ENCODE peak calls at places on chromosome 18, in seven cellular contexts. T, L, M, J, P, A and Q are unnamed samples. For H3K4me1, the result is how much of the 10 kb centered on the place peaks cover.

GRCh38 chr18:686339-687111 is 25.9 kb downstream of the ENOSF1 start:
- DNase-seq in T (no peak), L (no peak), M (peak), J (no peak), P (no peak), A (no peak), Q (peak)

GRCh38 chr18:23283933-23284430 is 148.7 kb downstream of the CABLES1 start:
- DNase-seq in T (peak), L (no peak), M (peak), J (no peak), P (peak), A (no peak), Q (no peak)

GRCh38 chr18:23330423-23330822 is 122.7 kb upstream of the RIOK3 start:
- DNase-seq in T (no peak), L (no peak), M (no peak), J (no peak), P (no peak), A (no peak), Q (no peak)

GRCh38 chr18:8910843-8911242 is 191.7 kb upstream of the NDUFV2 start:
- DNase-seq in T (no peak), L (no peak), M (no peak), J (no peak), P (no peak), A (no peak), Q (no peak)

GRCh38 chr18:51527826-51528225 is 330.3 kb upstream of the MEX3C start:
- DNase-seq in T (no peak), L (no peak), M (no peak), J (no peak), P (no peak), A (no peak), Q (no peak)

GRCh38 chr18:31512203-31512764 is 14.3 kb downstream of the DSG2 start:
- DNase-seq in T (peak), L (no peak), M (peak), J (peak), P (peak), A (peak), Q (no peak)

GRCh38 chr18:67731853-67732252 is 215.3 kb upstream of the DSEL start:
- DNase-seq in T (no peak), L (no peak), M (peak), J (no peak), P (no peak), A (no peak), Q (no peak)

GRCh38 chr18:5732318-5732717 is 163.0 kb downstream of the TMEM200C start:
- DNase-seq in T (no peak), L (no peak), M (no peak), J (no peak), P (no peak), A (no peak), Q (no peak)

GRCh38 chr18:69365658-69366057 is 35.0 kb upstream of the DOK6 start:
- DNase-seq in T (no peak), L (no peak), M (no peak), J (no peak), P (no peak), A (no peak), Q (no peak)

GRCh38 chr18:51301376-51301775 is 103.9 kb upstream of the MEX3C start:
- DNase-seq in T (no peak), L (no peak), M (no peak), J (no peak), P (no peak), A (no peak), Q (no peak)

GRCh38 chr18:1499265-1499664 is 594.6 kb downstream of the ADCYAP1 start:
- DNase-seq in T (no peak), L (no peak), M (no peak), J (no peak), P (no peak), A (no peak), Q (no peak)

GRCh38 chr18:7300971-7301553 is 70.2 kb downstream of the LRRC30 start:
- DNase-seq in T (no peak), L (no peak), M (no peak), J (no peak), P (no peak), A (no peak), Q (no peak)

DNA sequence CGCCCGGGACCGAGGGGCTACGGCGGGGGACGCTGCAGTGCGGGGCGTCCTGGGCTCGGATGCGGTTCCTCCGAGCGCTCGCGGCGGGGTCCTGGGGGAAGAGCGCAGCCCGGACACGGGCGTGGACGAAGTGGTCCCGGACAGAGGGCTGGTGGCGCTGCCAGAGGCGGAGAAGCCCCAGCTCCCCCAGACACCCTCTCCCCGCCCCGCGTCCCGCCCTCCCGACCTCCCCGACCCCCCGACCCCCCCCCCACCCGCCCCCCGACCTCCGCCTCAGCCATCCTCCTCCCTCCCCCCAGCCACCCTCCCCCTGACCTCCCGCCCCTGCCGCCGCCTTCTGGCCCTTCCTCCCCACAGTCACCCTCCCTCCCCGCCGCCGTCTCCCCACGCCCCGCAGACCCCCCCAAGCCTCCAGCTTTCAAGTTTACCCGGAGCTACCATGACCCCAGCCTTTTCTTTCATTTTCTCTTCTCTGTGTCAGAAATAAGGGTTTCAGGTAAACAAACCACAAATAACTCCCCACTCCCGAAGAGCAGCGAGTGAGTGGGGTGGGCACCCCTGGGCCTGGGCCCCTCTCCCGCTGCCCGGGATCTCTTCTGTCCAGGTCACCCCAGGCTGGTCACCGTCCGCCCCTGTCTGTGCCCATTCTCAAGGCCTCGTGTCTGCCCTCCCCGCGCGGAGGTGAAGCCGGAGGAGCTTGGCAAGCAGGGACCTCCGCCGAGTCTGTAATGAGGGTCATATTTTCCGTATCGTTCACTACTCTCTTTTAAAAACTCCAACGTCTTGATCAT is 5.1 kb downstream of the NFATC1 start:
- DNase-seq in T (no peak), L (no peak), M (no peak), J (no peak), P (no peak), A (peak), Q (no peak)
- H3K4me1 ChIP-seq in T (under half), L (under half), M (under half), J (half or more), P (under half), A (under half), Q (under half)

GRCh38 chr18:37955201-37955600 is 389.6 kb upstream of the CELF4 start:
- DNase-seq in T (no peak), L (no peak), M (no peak), J (no peak), P (no peak), A (no peak), Q (no peak)

GRCh38 chr18:37956902-37957301 is 391.3 kb upstream of the CELF4 start:
- DNase-seq in T (no peak), L (no peak), M (no peak), J (no peak), P (no peak), A (no peak), Q (no peak)

GRCh38 chr18:37958499-37958898 is 392.9 kb upstream of the CELF4 start:
- DNase-seq in T (no peak), L (no peak), M (no peak), J (no peak), P (no peak), A (no peak), Q (no peak)

DNA sequence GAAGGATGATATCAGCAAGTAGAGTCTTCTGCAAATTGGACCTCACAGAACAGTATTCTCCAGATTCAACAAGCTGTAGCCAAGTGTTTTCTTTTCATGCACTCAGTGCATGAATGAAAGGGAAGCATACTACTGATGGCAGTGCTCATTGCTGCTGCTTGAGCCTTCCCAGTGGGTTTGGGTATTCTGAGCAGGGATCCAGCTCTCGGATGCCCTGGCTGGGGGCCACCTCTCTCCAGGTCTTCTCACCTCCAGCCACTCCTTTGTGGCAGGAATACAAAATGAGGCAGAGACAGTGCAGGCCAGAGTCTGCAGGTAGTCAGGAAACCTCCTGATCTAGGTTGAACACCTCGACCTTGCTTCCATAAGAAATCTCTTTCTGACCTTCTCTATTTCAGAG is 390.4 kb upstream of the CELF4 start:
- DNase-seq in T (no peak), L (no peak), M (no peak), J (no peak), P (no peak), A (no peak), Q (no peak)
- H3K4me3 ChIP-seq in T (no peak), L (no peak), M (no peak), J (no peak), P (no peak), A (no peak), Q (no peak)

GRCh38 chr18:55382277-55382805 is 205.7 kb downstream of the TCF4 start:
- DNase-seq in T (no peak), L (no peak), M (no peak), J (no peak), P (no peak), A (no peak), Q (no peak)

GRCh38 chr18:55384551-55385275 is 203.3 kb downstream of the TCF4 start:
- DNase-seq in T (peak), L (peak), M (peak), J (no peak), P (no peak), A (no peak), Q (peak)

GRCh38 chr18:55384115-55384514 is 203.9 kb downstream of the TCF4 start:
- DNase-seq in T (no peak), L (no peak), M (no peak), J (no peak), P (no peak), A (no peak), Q (no peak)

GRCh38 chr18:55380574-55380973 is 207.4 kb downstream of the TCF4 start:
- DNase-seq in T (no peak), L (no peak), M (peak), J (no peak), P (no peak), A (no peak), Q (no peak)

DNA sequence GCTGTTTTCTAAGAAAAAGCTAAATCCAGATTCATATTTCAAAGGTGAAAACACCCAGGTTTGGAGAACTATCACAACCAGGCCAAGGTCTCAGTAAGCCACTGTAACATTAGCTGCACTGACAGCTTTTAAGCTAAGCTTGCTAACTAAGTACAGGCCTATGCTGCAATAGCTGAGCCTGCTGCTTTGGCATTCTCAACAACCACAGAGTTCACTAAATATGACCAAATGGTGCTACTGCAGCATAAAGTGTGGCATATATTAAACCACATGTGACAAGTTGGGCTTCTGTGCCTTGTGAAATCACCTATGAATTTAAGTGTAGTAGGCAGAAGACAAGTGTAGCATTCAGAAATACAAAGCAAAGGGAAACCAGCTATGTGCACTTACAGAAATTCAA is 206.7 kb downstream of the TCF4 start:
- DNase-seq in T (no peak), L (peak), M (peak), J (no peak), P (no peak), A (no peak), Q (no peak)
- H3K4me1 ChIP-seq in T (under half), L (under half), M (under half), J (under half), P (under half), A (under half), Q (under half)

DNA sequence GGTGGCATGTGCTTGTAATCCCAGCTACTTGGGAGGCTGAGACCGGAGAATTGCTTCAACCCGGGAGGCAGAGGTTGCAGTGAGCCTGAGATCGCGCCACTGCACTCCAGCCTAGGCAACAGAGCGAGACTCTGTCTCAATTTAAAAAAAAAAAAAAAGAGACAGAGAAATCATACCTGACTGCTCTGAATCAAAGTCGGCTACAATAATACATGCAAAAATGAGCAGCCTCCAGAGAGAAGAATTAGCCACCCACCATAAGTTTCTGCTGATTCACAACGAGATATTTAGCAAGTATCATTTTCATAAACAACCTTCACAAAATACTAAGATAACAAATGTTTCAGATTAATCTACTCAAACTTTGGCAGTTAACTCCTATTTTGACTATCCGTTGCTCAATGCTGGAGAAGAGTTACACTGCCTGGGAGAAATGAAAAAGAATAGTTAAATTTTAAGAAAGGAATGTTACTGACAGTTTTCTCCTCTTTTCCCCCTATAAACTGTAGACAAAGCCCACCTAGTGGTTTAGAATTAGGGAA is 1.5 kb downstream of the OSBPL1A start:
- DNase-seq in T (no peak), L (no peak), M (peak), J (no peak), P (no peak), A (no peak), Q (no peak)
- H3K4me3 ChIP-seq in T (no peak), L (no peak), M (no peak), J (no peak), P (peak), A (no peak), Q (peak)

DNA sequence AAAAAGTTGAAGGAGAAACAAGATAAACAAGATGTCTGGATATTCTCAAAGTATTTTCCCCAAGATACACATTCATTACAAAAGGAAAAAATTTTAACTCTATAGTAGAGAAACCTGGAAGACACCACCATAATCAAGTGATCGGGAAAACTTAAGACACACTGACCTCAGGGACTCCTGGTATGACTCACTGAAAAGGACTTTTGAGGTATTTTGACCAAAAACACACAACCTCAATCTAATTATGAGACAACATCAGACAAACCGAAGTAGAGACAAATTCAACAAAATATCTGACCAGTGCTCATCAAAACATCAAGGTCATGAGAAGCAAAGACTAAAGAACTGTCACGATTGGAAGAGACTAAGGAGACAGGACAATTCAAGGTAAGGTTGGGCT is 34.7 kb downstream of the LPIN2 start:
- DNase-seq in T (no peak), L (no peak), M (no peak), J (no peak), P (no peak), A (no peak), Q (no peak)
- H3K4me1 ChIP-seq in T (under half), L (under half), M (under half), J (half or more), P (half or more), A (under half), Q (under half)

GRCh38 chr18:35242426-35242825 is 1.6 kb downstream of the ZNF397 start:
- DNase-seq in T (no peak), L (no peak), M (no peak), J (no peak), P (no peak), A (no peak), Q (no peak)
- H3K4me3 ChIP-seq in T (no peak), L (no peak), M (no peak), J (no peak), P (no peak), A (no peak), Q (no peak)

DNA sequence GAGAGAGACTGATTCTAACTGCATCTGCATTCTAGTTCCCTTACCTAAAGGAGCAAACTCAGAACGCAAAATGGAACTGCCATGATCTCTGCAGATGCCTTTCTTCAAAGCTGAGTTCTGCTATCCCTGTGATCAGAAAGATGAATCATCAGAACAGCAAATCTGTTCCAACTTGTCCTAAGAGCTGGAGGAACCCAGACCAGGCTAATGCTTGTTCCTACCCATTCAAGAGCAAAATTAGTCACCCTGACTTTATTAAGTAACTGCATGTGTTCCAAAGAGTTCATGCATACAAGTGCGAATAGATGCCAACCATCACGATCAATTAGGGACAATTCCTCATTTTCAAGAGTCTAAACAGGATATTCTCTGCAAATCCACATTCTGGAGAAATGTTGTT is 46.5 kb downstream of the MBP start:
- DNase-seq in T (no peak), L (no peak), M (peak), J (no peak), P (no peak), A (no peak), Q (no peak)
- H3K4me1 ChIP-seq in T (under half), L (under half), M (under half), J (half or more), P (under half), A (under half), Q (under half)

GRCh38 chr18:79924814-79925655 is 26.4 kb downstream of the SLC66A2 start:
- DNase-seq in T (no peak), L (no peak), M (no peak), J (peak), P (no peak), A (peak), Q (peak)
- H3K4me3 ChIP-seq in T (no peak), L (no peak), M (no peak), J (no peak), P (no peak), A (no peak), Q (no peak)

DNA sequence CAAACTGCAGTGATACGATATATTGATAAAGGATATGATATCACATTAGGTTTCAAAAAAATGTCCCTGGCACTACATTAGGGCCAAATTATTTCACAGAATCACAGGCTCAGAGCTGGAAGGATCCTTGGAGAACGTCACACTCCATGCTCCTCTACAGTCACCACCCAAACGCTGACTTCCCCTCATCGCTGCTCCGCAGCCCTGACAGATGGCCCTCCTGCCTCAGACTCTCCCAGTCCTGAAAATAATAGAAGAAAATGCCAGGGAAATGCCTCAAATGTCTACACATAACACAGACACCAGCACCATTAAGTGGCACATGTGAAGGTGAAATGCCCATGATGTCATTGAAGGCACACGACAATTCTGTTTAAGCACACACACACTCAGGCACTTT is 72.0 kb downstream of the ZNF521 start:
- DNase-seq in T (no peak), L (no peak), M (no peak), J (no peak), P (no peak), A (no peak), Q (no peak)
- H3K4me1 ChIP-seq in T (under half), L (under half), M (under half), J (under half), P (under half), A (under half), Q (under half)